ENCODE peak calls at places on chromosomes 16 and 17, in seven cellular contexts. D is MCF 10A, T is lower leg skin, C is endothelial cell, H is fibroblast of lung, Y is AG10803, L is HFF-Myc. M is an unnamed sample.

GRCh38 chr17:44518032-44518431 is 14.8 kb upstream of the GPATCH8 start:
- DNase-seq in C (no peak), L (no peak), T (no peak), Y (peak), D (no peak), H (peak), M (no peak)

GRCh38 chr16:51592535-51592934 is 441.5 kb upstream of the SALL1 start:
- DNase-seq in Y (no peak), H (no peak), L (no peak), D (peak), C (no peak), T (no peak), M (no peak)

GRCh38 chr17:73196500-73196899 is 3.6 kb downstream of the COG1 start:
- DNase-seq in C (peak), L (no peak), H (peak), D (no peak), Y (peak), T (no peak), M (no peak)

GRCh38 chr17:80519091-80519781 is 25.4 kb upstream of the RPTOR start:
- DNase-seq in H (no peak), L (no peak), Y (peak), T (no peak), D (no peak), C (no peak), M (no peak)

GRCh38 chr16:85398688-85399582 is 214.2 kb upstream of the GSE1 start:
- DNase-seq in D (no peak), L (no peak), Y (no peak), H (no peak), C (no peak), T (peak), M (no peak)

GRCh38 chr17:76497979-76498885 is 3.0 kb downstream of the RHBDF2 start:
- DNase-seq in Y (peak), D (peak), C (peak), L (peak), H (peak), T (peak), M (no peak)

GRCh38 chr16:1762196-1762878 is 9.0 kb downstream of the NME3 start:
- DNase-seq in Y (no peak), C (no peak), D (no peak), T (no peak), H (no peak), L (no peak), M (no peak)

GRCh38 chr17:71224824-71225575 is 895.8 kb upstream of the SOX9 start:
- DNase-seq in H (peak), T (no peak), Y (no peak), C (no peak), D (peak), L (no peak), M (no peak)

GRCh38 chr16:71600822-71601221 is 23.9 kb upstream of the TAT start:
- DNase-seq in Y (no peak), C (no peak), L (no peak), T (no peak), H (no peak), D (no peak), M (no peak)

GRCh38 chr17:8192070-8192815 is 2.3 kb upstream of the BORCS6 start:
- DNase-seq in T (peak), L (peak), D (peak), C (peak), H (peak), Y (peak), M (no peak)

GRCh38 chr16:87603684-87604571 is 1.6 kb downstream of the JPH3 start:
- DNase-seq in D (no peak), T (no peak), L (no peak), C (no peak), H (no peak), Y (no peak), M (no peak)

GRCh38 chr16:85579883-85580607 is 33.1 kb upstream of the GSE1 start:
- DNase-seq in D (no peak), T (no peak), C (no peak), L (no peak), Y (peak), H (peak), M (no peak)

GRCh38 chr16:31417916-31418315 is 10.2 kb downstream of the COX6A2 start:
- DNase-seq in C (no peak), T (no peak), Y (no peak), H (no peak), D (no peak), L (no peak), M (no peak)

GRCh38 chr17:45973099-45973838 is 25.8 kb upstream of the STH start:
- DNase-seq in L (no peak), D (no peak), T (peak), Y (no peak), C (no peak), H (no peak), M (no peak)

GRCh38 chr16:66020061-66020460 is 346.4 kb upstream of the CDH5 start:
- DNase-seq in H (no peak), C (no peak), L (no peak), D (no peak), Y (peak), T (no peak), M (no peak)

GRCh38 chr17:17570207-17570797 is 21.2 kb downstream of the PEMT start:
- DNase-seq in C (peak), D (peak), Y (no peak), H (peak), T (no peak), L (no peak), M (no peak)
- TF ChIP-seq CTCF in C (no peak), D (peak), Y (peak), H (peak), T (no peak), L (peak), M (peak)

GRCh38 chr17:39737331-39737760 is 392 bp upstream of the GRB7 start:
- DNase-seq in C (no peak), Y (no peak), H (no peak), L (no peak), T (no peak), D (no peak), M (no peak)

GRCh38 chr17:39736319-39737165 is 1.2 kb upstream of the GRB7 start:
- DNase-seq in D (peak), H (no peak), C (no peak), L (no peak), Y (no peak), T (no peak), M (no peak)

GRCh38 chr17:39737761-39738567 is at the start of gene GRB7:
- DNase-seq in H (no peak), T (no peak), C (no peak), L (no peak), Y (no peak), D (peak), M (no peak)

GRCh38 chr17:39738568-39738901 is 797 bp downstream of the GRB7 start:
- DNase-seq in H (no peak), T (no peak), C (no peak), L (no peak), Y (no peak), D (peak), M (no peak)

GRCh38 chr17:39735882-39736281 is 1.9 kb upstream of the GRB7 start:
- DNase-seq in L (no peak), Y (no peak), C (no peak), D (no peak), H (no peak), T (no peak), M (no peak)
- TF ChIP-seq CTCF in L (no peak), Y (no peak), C (no peak), D (no peak), H (no peak), T (no peak), M (no peak)

GRCh38 chr17:5122586-5123342 is 6.9 kb downstream of the USP6 start:
- DNase-seq in D (no peak), T (peak), Y (no peak), H (peak), L (no peak), C (peak), M (no peak)
- TF ChIP-seq CTCF in D (no peak), T (no peak), Y (no peak), H (no peak), L (no peak), C (no peak), M (no peak)

GRCh38 chr17:2780256-2780655 is 16.0 kb upstream of the RAP1GAP2 start:
- DNase-seq in D (no peak), C (no peak), L (no peak), H (no peak), T (no peak), Y (no peak), M (no peak)

GRCh38 chr17:2779545-2779944 is 16.7 kb upstream of the RAP1GAP2 start:
- DNase-seq in H (no peak), L (no peak), Y (no peak), D (no peak), C (no peak), T (no peak), M (no peak)

GRCh38 chr17:2778489-2778888 is 17.7 kb upstream of the RAP1GAP2 start:
- DNase-seq in C (no peak), L (no peak), D (no peak), H (no peak), T (no peak), Y (no peak), M (no peak)

GRCh38 chr17:2776589-2777241 is 19.5 kb upstream of the RAP1GAP2 start:
- DNase-seq in L (no peak), D (no peak), C (peak), Y (no peak), T (no peak), H (no peak), M (no peak)

DNA sequence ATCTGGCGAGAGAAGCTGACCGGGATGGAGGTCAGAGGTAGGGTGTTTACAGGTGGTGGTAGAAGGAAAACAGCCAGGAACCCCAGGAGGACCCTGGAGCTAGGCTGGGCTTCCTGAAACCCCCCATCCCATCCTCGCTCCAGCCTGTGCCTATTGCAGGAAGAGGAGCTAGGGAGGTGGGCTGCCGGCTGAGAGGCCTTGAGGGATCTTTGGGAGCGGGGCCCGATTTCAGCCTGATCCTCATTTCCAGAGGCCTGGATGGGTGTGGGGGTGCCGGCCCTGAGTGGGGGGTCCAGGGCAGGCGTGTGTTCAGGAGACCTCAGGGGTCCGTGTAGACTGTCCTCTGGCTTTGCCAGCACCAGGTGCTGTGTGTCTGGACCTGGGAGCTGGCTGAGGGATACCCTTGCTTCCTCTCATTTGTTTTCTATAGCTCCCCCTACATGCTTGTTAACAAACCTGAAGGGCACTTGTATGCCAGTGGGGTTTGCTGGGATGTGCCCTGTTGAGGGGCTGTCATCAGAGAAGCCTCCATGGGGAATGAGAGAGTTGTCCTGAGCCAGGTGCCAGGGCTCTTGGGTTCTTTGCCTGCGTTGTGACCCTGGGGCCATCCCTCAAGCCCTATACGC is 18.9 kb upstream of the RAP1GAP2 start:
- DNase-seq in D (no peak), L (no peak), Y (no peak), H (no peak), C (no peak), T (no peak), M (no peak)
- TF ChIP-seq CTCF in D (no peak), L (no peak), Y (no peak), H (no peak), C (no peak), T (no peak), M (no peak)